ENCODE peak calls at places on chromosome 7, in nine cellular contexts. R, N, J, D, S, Z, B, K and A are unnamed samples.

GRCh38 chr7:1193593-1194424 is 33.8 kb upstream of the ZFAND2A start:
- DNase-seq in Z (peak; percentile 72), N (peak; percentile 66), J (peak; percentile 41), R (peak; percentile 43), B (no peak), D (peak; percentile 59), S (peak; percentile 54), K (no peak), A (peak; percentile 92)

GRCh38 chr7:22900101-22900500 is 77.5 kb upstream of the TOMM7 start:
- DNase-seq in J (no peak), N (no peak), Z (no peak), R (no peak), S (no peak), D (no peak), K (no peak), B (no peak), A (no peak)

GRCh38 chr7:98630770-98631169 is 13.7 kb downstream of the NPTX2 start:
- DNase-seq in J (no peak), S (no peak), K (no peak), B (no peak), D (no peak), R (no peak), N (no peak), Z (no peak), A (no peak)

GRCh38 chr7:12684733-12685132 is 2.7 kb upstream of the ARL4A start:
- DNase-seq in S (no peak), J (no peak), Z (no peak), B (no peak), R (no peak), N (no peak), K (no peak), D (no peak), A (no peak)

GRCh38 chr7:6614941-6615737 is at the start of gene ZNF853:
- DNase-seq in R (peak; percentile 45), K (no peak), D (peak; percentile 73), Z (no peak), B (peak; percentile 35), S (no peak), J (no peak), N (no peak), A (peak; percentile 27)

GRCh38 chr7:12647364-12648219 is 39.8 kb upstream of the ARL4A start:
- DNase-seq in K (no peak), J (peak; percentile 18), R (no peak), B (no peak), D (no peak), N (no peak), S (no peak), Z (peak; percentile 34), A (peak; percentile 81)

GRCh38 chr7:93551063-93551895 is 23.2 kb downstream of the CALCR start:
- DNase-seq in B (no peak), J (no peak), R (peak; percentile 20), S (peak; percentile 73), N (peak; percentile 56), D (no peak), Z (no peak), K (no peak), A (peak; percentile 21)

GRCh38 chr7:11702938-11703337 is 129.1 kb downstream of the THSD7A start:
- DNase-seq in D (no peak), N (peak; percentile 7), Z (no peak), J (no peak), R (no peak), S (no peak), K (no peak), B (no peak), A (no peak)

GRCh38 chr7:46969303-46970130 is 612.4 kb downstream of the TNS3 start:
- DNase-seq in B (no peak), Z (peak; percentile 26), K (no peak), S (peak; percentile 79), D (no peak), N (no peak), J (peak; percentile 52), R (no peak), A (peak; percentile 71)

GRCh38 chr7:31975546-31975945 is 94.7 kb downstream of the PDE1C start:
- DNase-seq in D (no peak), N (no peak), K (no peak), S (no peak), B (no peak), Z (no peak), R (no peak), J (no peak), A (no peak)

GRCh38 chr7:129781856-129782256 is 170.3 kb downstream of the NRF1 start:
- DNase-seq in B (no peak), Z (peak; percentile 13), R (no peak), K (no peak), S (no peak), D (peak; percentile 63), J (no peak), N (peak; percentile 14), A (peak; percentile 29)

GRCh38 chr7:151757274-151757673 is 119.6 kb downstream of the PRKAG2 start:
- DNase-seq in S (no peak), D (no peak), J (no peak), B (no peak), N (no peak), K (peak; percentile 59), R (no peak), Z (no peak), A (no peak)

DNA sequence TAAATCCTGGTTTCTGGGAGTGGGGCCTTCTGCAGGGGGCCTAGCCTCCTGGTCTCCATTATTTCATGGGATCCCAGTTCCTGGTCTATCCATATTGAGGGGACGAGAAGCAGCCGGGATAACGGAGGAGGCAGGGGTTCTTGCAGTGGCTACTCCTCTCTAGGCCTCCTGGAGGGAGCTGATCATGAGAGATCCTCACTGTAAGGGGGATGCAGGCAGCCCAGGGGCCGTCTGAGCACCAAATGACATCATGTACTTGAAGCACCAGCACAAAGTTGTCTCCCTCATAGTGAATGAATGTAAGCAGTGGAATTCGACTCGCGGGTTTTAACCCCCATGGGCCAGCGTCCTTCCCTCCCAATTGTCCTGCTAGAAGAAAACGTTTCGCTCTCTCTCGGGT is 969 bp upstream of the ADCY1 start:
- DNase-seq in J (no peak), K (no peak), Z (no peak), S (no peak), B (no peak), D (no peak), N (no peak), R (no peak), A (no peak)
- TF ChIP-seq CTCF in J (no peak), K (no peak), Z (no peak), S (no peak), B (no peak), D (no peak), N (no peak), R (no peak), A (no peak)

GRCh38 chr7:51229620-51230323 is 86.8 kb downstream of the COBL start:
- DNase-seq in R (no peak), N (no peak), B (no peak), Z (no peak), K (no peak), J (no peak), S (no peak), D (no peak), A (no peak)

GRCh38 chr7:51226916-51227535 is 89.6 kb downstream of the COBL start:
- DNase-seq in K (no peak), B (no peak), D (no peak), N (no peak), J (no peak), R (no peak), S (no peak), Z (no peak), A (no peak)

GRCh38 chr7:51227861-51228260 is 88.7 kb downstream of the COBL start:
- DNase-seq in S (no peak), B (no peak), N (no peak), J (no peak), K (no peak), Z (no peak), R (no peak), D (no peak), A (no peak)

GRCh38 chr7:51229106-51229537 is 87.5 kb downstream of the COBL start:
- DNase-seq in J (no peak), S (no peak), D (no peak), R (no peak), K (no peak), B (no peak), Z (no peak), N (no peak), A (no peak)

GRCh38 chr7:51228386-51228958 is 88.1 kb downstream of the COBL start:
- DNase-seq in D (no peak), J (no peak), K (no peak), B (no peak), R (no peak), S (peak; percentile 2), N (no peak), Z (no peak), A (no peak)
- TF ChIP-seq CTCF in D (no peak), J (no peak), K (no peak), B (no peak), R (no peak), S (no peak), N (no peak), Z (no peak), A (no peak)

DNA sequence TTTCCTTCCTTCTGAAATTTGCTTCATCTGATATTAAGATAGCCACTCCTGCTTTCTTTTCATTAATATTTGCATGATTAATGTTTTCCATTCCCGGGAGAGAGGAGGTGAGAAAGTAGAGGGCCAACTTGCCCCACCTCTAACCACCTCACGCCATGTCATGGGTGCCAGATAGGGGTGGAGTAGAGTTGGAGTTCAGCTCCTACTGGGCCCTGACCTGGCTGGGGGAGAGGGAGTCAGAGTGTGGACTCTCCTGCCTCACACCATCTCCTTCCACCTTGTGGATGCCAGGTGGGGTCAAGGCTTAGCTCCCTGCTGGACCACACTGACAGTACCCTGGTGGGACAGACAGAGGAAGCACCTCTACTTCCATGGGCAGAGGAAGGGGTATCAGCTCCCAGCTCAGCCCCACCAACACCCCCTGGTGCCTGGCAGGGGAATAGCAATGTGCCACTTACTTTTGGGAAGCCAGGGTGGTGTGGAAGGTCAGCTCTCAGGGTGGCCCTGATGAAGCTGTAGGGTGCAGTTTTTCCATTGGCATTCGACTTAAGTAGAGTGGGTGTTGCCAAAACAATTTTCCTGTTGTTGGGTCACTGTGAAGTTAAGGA is 28.0 kb downstream of the CHST12 start:
- DNase-seq in Z (peak; percentile 27), J (no peak), S (peak; percentile 30), N (peak; percentile 45), R (peak; percentile 29), B (no peak), D (no peak), K (no peak), A (peak; percentile 50)
- TF ChIP-seq CTCF in Z (no peak), J (peak; percentile 29), S (peak; percentile 63), N (peak; percentile 73), R (peak; percentile 58), B (peak; percentile 45), D (peak; percentile 17), K (peak; percentile 47), A (peak; percentile 75)

DNA sequence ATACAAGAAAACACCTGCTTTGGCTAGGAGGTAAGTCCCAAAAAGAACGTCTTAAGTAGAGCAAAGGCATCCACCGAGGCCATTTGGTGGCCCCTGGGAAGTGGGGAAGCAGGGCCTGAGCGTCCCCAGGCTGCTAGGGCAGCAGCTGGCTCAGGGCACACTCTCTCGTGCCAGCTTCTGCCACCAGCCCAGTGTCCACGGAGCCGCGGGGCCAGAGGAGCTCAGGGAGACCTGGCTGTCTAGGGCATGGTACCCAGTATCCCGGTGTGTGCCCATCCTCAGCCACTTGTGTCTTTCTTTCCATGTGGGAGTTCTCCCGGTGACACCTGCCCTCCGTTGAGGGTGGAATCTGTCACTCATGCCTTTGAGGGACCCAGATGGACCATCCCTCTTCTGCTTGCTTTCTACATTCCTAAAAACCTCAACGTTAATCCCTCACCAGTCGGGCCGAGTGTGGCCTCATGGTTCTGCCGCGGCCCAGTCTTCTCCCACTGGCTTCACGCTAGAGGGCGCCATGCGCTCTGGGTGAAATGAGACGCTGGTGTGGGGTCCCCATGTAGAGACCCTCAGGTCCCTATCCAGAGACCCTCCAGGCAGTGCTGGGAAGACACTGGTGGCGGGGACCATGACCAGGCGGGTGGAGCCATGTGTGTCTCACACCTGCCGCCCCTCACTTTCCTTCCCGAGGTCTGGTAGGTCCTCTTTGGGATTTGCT is 9.5 kb upstream of the AP5Z1 start:
- DNase-seq in R (no peak), B (no peak), N (no peak), Z (no peak), J (no peak), K (no peak), S (no peak), D (no peak), A (no peak)
- TF ChIP-seq CTCF in R (peak; percentile 0), B (peak; percentile 31), N (no peak), Z (no peak), J (peak; percentile 23), K (peak; percentile 40), S (peak; percentile 26), D (peak; percentile 22), A (no peak)